ENCODE peak calls at places on chromosomes 16 and 17, in ten cellular contexts. One of them, this sample, is unnamed.
A peak's percentile ranks its signal among the peaks of the same experiment; 100 is the strongest.

GRCh38 chr17:68302066-68302564 is 10.8 kb downstream of the ARSG start:
- DNase-seq in ACHN: no peak
- DNase-seq in T1000: no peak
- DNase-seq in iPS-NIHi11: no peak
- DNase-seq in lower leg skin: no peak
- DNase-seq in A172: no peak
- DNase-seq in epithelial cell of esophagus: no peak
- DNase-seq in right lobe of liver: no peak
- DNase-seq in upper lobe of right lung: no peak
- DNase-seq in iris pigment epithelial cell: peak; percentile 67
- DNase-seq in this sample: no peak

GRCh38 chr16:73878616-73879015 is 418.0 kb upstream of the PSMD7 start:
- DNase-seq in upper lobe of right lung: no peak
- DNase-seq in T1000: no peak
- DNase-seq in ACHN: peak; percentile 79
- DNase-seq in epithelial cell of esophagus: peak; percentile 77
- DNase-seq in iPS-NIHi11: peak; percentile 25
- DNase-seq in lower leg skin: no peak
- DNase-seq in right lobe of liver: no peak
- DNase-seq in A172: peak; percentile 72
- DNase-seq in iris pigment epithelial cell: peak; percentile 77
- DNase-seq in this sample: no peak

GRCh38 chr17:27315322-27315721 is 21.4 kb downstream of the WSB1 start:
- DNase-seq in right lobe of liver: no peak
- DNase-seq in upper lobe of right lung: peak; percentile 77
- DNase-seq in ACHN: no peak
- DNase-seq in epithelial cell of esophagus: peak; percentile 53
- DNase-seq in lower leg skin: no peak
- DNase-seq in A172: no peak
- DNase-seq in iPS-NIHi11: peak; percentile 30
- DNase-seq in T1000: no peak
- DNase-seq in iris pigment epithelial cell: peak; percentile 93
- DNase-seq in this sample: no peak

GRCh38 chr16:16945207-16945606 is 525.6 kb downstream of the XYLT1 start:
- DNase-seq in upper lobe of right lung: no peak
- DNase-seq in ACHN: no peak
- DNase-seq in iris pigment epithelial cell: no peak
- DNase-seq in iPS-NIHi11: no peak
- DNase-seq in A172: no peak
- DNase-seq in lower leg skin: no peak
- DNase-seq in right lobe of liver: no peak
- DNase-seq in epithelial cell of esophagus: no peak
- DNase-seq in T1000: no peak
- DNase-seq in this sample: no peak

GRCh38 chr17:81249233-81250040 is 10.3 kb downstream of the NDUFAF8 start:
- DNase-seq in epithelial cell of esophagus: no peak
- DNase-seq in ACHN: peak; percentile 42
- DNase-seq in lower leg skin: no peak
- DNase-seq in iPS-NIHi11: no peak
- DNase-seq in upper lobe of right lung: no peak
- DNase-seq in T1000: no peak
- DNase-seq in A172: no peak
- DNase-seq in iris pigment epithelial cell: no peak
- DNase-seq in right lobe of liver: no peak
- DNase-seq in this sample: no peak

GRCh38 chr16:55000595-55000994 is 69.9 kb downstream of the IRX5 start:
- DNase-seq in A172: no peak
- DNase-seq in iris pigment epithelial cell: peak; percentile 5
- DNase-seq in right lobe of liver: no peak
- DNase-seq in lower leg skin: no peak
- DNase-seq in T1000: no peak
- DNase-seq in upper lobe of right lung: no peak
- DNase-seq in ACHN: no peak
- DNase-seq in epithelial cell of esophagus: peak; percentile 43
- DNase-seq in iPS-NIHi11: no peak
- DNase-seq in this sample: no peak

GRCh38 chr16:80199614-80200013 is 341.2 kb upstream of the DYNLRB2 start:
- DNase-seq in ACHN: no peak
- DNase-seq in iPS-NIHi11: no peak
- DNase-seq in lower leg skin: no peak
- DNase-seq in right lobe of liver: no peak
- DNase-seq in epithelial cell of esophagus: no peak
- DNase-seq in iris pigment epithelial cell: no peak
- DNase-seq in T1000: no peak
- DNase-seq in A172: no peak
- DNase-seq in upper lobe of right lung: no peak
- DNase-seq in this sample: no peak

GRCh38 chr16:66976746-66977145 is 11.6 kb upstream of the CES4A start:
- DNase-seq in epithelial cell of esophagus: no peak
- DNase-seq in upper lobe of right lung: no peak
- DNase-seq in lower leg skin: no peak
- DNase-seq in iPS-NIHi11: no peak
- DNase-seq in A172: no peak
- DNase-seq in iris pigment epithelial cell: no peak
- DNase-seq in right lobe of liver: no peak
- DNase-seq in T1000: no peak
- DNase-seq in ACHN: no peak
- DNase-seq in this sample: no peak

GRCh38 chr16:87173294-87173883 is 143.8 kb downstream of the C16orf95 start:
- DNase-seq in iPS-NIHi11: no peak
- DNase-seq in iris pigment epithelial cell: no peak
- DNase-seq in epithelial cell of esophagus: no peak
- DNase-seq in right lobe of liver: no peak
- DNase-seq in upper lobe of right lung: no peak
- DNase-seq in ACHN: no peak
- DNase-seq in lower leg skin: no peak
- DNase-seq in T1000: no peak
- DNase-seq in A172: no peak
- DNase-seq in this sample: no peak

GRCh38 chr17:44906010-44906646 is 6.9 kb upstream of the EFTUD2 start:
- DNase-seq in lower leg skin: no peak
- DNase-seq in T1000: peak; percentile 48
- DNase-seq in ACHN: peak; percentile 92
- DNase-seq in epithelial cell of esophagus: peak; percentile 68
- DNase-seq in iris pigment epithelial cell: peak; percentile 83
- DNase-seq in upper lobe of right lung: no peak
- DNase-seq in right lobe of liver: no peak
- DNase-seq in iPS-NIHi11: no peak
- DNase-seq in A172: peak; percentile 99
- DNase-seq in this sample: no peak

GRCh38 chr17:73613271-73613941 is 30.8 kb downstream of the SDK2 start:
- DNase-seq in iris pigment epithelial cell: no peak
- DNase-seq in upper lobe of right lung: no peak
- DNase-seq in ACHN: no peak
- DNase-seq in lower leg skin: no peak
- DNase-seq in iPS-NIHi11: peak; percentile 85
- DNase-seq in right lobe of liver: no peak
- DNase-seq in T1000: no peak
- DNase-seq in epithelial cell of esophagus: no peak
- DNase-seq in A172: no peak
- DNase-seq in this sample: no peak

GRCh38 chr16:12899529-12900168 is 1.7 kb upstream of the SHISA9 start:
- DNase-seq in right lobe of liver: no peak
- DNase-seq in iris pigment epithelial cell: no peak
- DNase-seq in A172: no peak
- DNase-seq in lower leg skin: no peak
- DNase-seq in iPS-NIHi11: no peak
- DNase-seq in epithelial cell of esophagus: peak; percentile 33
- DNase-seq in upper lobe of right lung: no peak
- DNase-seq in T1000: no peak
- DNase-seq in ACHN: no peak
- DNase-seq in this sample: no peak

GRCh38 chr17:31581022-31581483 is 189.6 kb downstream of the RAB11FIP4 start:
- DNase-seq in iPS-NIHi11: peak; percentile 58
- DNase-seq in upper lobe of right lung: peak; percentile 88
- DNase-seq in iris pigment epithelial cell: peak; percentile 77
- DNase-seq in A172: peak; percentile 97
- DNase-seq in T1000: peak; percentile 86
- DNase-seq in lower leg skin: peak; percentile 87
- DNase-seq in epithelial cell of esophagus: peak; percentile 43
- DNase-seq in right lobe of liver: peak; percentile 65
- DNase-seq in ACHN: peak; percentile 90
- DNase-seq in this sample: no peak

GRCh38 chr17:5821057-5821456 is 236.7 kb upstream of the NLRP1 start:
- DNase-seq in ACHN: peak; percentile 82
- DNase-seq in lower leg skin: no peak
- DNase-seq in right lobe of liver: no peak
- DNase-seq in A172: peak; percentile 49
- DNase-seq in upper lobe of right lung: no peak
- DNase-seq in iris pigment epithelial cell: no peak
- DNase-seq in T1000: no peak
- DNase-seq in iPS-NIHi11: no peak
- DNase-seq in epithelial cell of esophagus: peak; percentile 63
- DNase-seq in this sample: no peak

GRCh38 chr17:59825533-59826316 is 67.0 kb downstream of the TUBD1 start:
- DNase-seq in epithelial cell of esophagus: peak; percentile 61
- DNase-seq in ACHN: no peak
- DNase-seq in iris pigment epithelial cell: peak; percentile 98
- DNase-seq in right lobe of liver: no peak
- DNase-seq in A172: peak; percentile 52
- DNase-seq in upper lobe of right lung: no peak
- DNase-seq in iPS-NIHi11: no peak
- DNase-seq in T1000: no peak
- DNase-seq in lower leg skin: no peak
- DNase-seq in this sample: no peak

GRCh38 chr17:81049372-81049911 is 14.5 kb downstream of the BAIAP2 start:
- DNase-seq in epithelial cell of esophagus: no peak
- DNase-seq in T1000: no peak
- DNase-seq in right lobe of liver: no peak
- DNase-seq in ACHN: peak; percentile 55
- DNase-seq in lower leg skin: no peak
- DNase-seq in upper lobe of right lung: no peak
- DNase-seq in iris pigment epithelial cell: no peak
- DNase-seq in A172: peak; percentile 46
- DNase-seq in iPS-NIHi11: no peak
- DNase-seq in this sample: no peak

GRCh38 chr16:49441366-49441780 is 67.8 kb downstream of the C16orf78 start:
- DNase-seq in A172: no peak
- DNase-seq in T1000: no peak
- DNase-seq in epithelial cell of esophagus: no peak
- DNase-seq in iPS-NIHi11: peak; percentile 74
- DNase-seq in upper lobe of right lung: no peak
- DNase-seq in iris pigment epithelial cell: no peak
- DNase-seq in ACHN: no peak
- DNase-seq in right lobe of liver: peak; percentile 61
- DNase-seq in lower leg skin: peak; percentile 87
- DNase-seq in this sample: peak; percentile 24

GRCh38 chr17:43905985-43906852 is 1.1 kb downstream of the MPP2 start:
- DNase-seq in iPS-NIHi11: peak; percentile 83
- DNase-seq in ACHN: no peak
- DNase-seq in A172: no peak
- DNase-seq in T1000: no peak
- DNase-seq in lower leg skin: peak; percentile 94
- DNase-seq in iris pigment epithelial cell: peak; percentile 43
- DNase-seq in right lobe of liver: no peak
- DNase-seq in upper lobe of right lung: peak; percentile 77
- DNase-seq in epithelial cell of esophagus: peak; percentile 36
- DNase-seq in this sample: no peak

GRCh38 chr16:55899857-55900256 is 24.7 kb upstream of the CES5A start:
- DNase-seq in right lobe of liver: no peak
- DNase-seq in epithelial cell of esophagus: no peak
- DNase-seq in upper lobe of right lung: no peak
- DNase-seq in lower leg skin: peak; percentile 31
- DNase-seq in iris pigment epithelial cell: no peak
- DNase-seq in T1000: no peak
- DNase-seq in ACHN: no peak
- DNase-seq in iPS-NIHi11: no peak
- DNase-seq in A172: no peak
- DNase-seq in this sample: no peak

GRCh38 chr16:67562526-67562917 is at the start of gene CTCF:
- DNase-seq in ACHN: peak; percentile 91
- DNase-seq in epithelial cell of esophagus: peak; percentile 88
- DNase-seq in T1000: peak; percentile 81
- DNase-seq in upper lobe of right lung: peak; percentile 95
- DNase-seq in lower leg skin: peak; percentile 96
- DNase-seq in iPS-NIHi11: peak; percentile 85
- DNase-seq in right lobe of liver: peak; percentile 89
- DNase-seq in iris pigment epithelial cell: peak; percentile 84
- DNase-seq in A172: peak; percentile 45
- DNase-seq in this sample: no peak

GRCh38 chr17:81018044-81018802 is 16.7 kb upstream of the BAIAP2 start:
- DNase-seq in epithelial cell of esophagus: peak; percentile 41
- DNase-seq in iris pigment epithelial cell: peak; percentile 78
- DNase-seq in A172: no peak
- DNase-seq in ACHN: no peak
- DNase-seq in right lobe of liver: peak; percentile 44
- DNase-seq in lower leg skin: no peak
- DNase-seq in upper lobe of right lung: peak; percentile 61
- DNase-seq in iPS-NIHi11: no peak
- DNase-seq in T1000: no peak
- DNase-seq in this sample: no peak

GRCh38 chr16:10741844-10742243 is 1.8 kb upstream of the NUBP1 start:
- DNase-seq in iPS-NIHi11: no peak
- DNase-seq in A172: no peak
- DNase-seq in iris pigment epithelial cell: no peak
- DNase-seq in right lobe of liver: peak; percentile 89
- DNase-seq in epithelial cell of esophagus: no peak
- DNase-seq in T1000: no peak
- DNase-seq in lower leg skin: peak; percentile 83
- DNase-seq in upper lobe of right lung: no peak
- DNase-seq in ACHN: no peak
- DNase-seq in this sample: no peak

GRCh38 chr17:17859909-17860760 is 23.3 kb upstream of the SREBF1 start:
- DNase-seq in iris pigment epithelial cell: peak; percentile 38
- DNase-seq in upper lobe of right lung: peak; percentile 86
- DNase-seq in T1000: peak; percentile 45
- DNase-seq in lower leg skin: peak; percentile 92
- DNase-seq in right lobe of liver: peak; percentile 95
- DNase-seq in iPS-NIHi11: peak; percentile 89
- DNase-seq in ACHN: peak; percentile 56
- DNase-seq in A172: peak; percentile 70
- DNase-seq in epithelial cell of esophagus: peak; percentile 62
- DNase-seq in this sample: peak; percentile 65

GRCh38 chr17:2952174-2952845 is 111.1 kb downstream of the OR1D5 start:
- DNase-seq in T1000: no peak
- DNase-seq in iris pigment epithelial cell: no peak
- DNase-seq in right lobe of liver: peak; percentile 4
- DNase-seq in A172: no peak
- DNase-seq in ACHN: no peak
- DNase-seq in upper lobe of right lung: no peak
- DNase-seq in lower leg skin: no peak
- DNase-seq in iPS-NIHi11: no peak
- DNase-seq in epithelial cell of esophagus: no peak
- DNase-seq in this sample: no peak

GRCh38 chr17:16428098-16428882 is 12.9 kb downstream of the TRPV2 start:
- DNase-seq in A172: no peak
- DNase-seq in epithelial cell of esophagus: peak; percentile 55
- DNase-seq in upper lobe of right lung: peak; percentile 83
- DNase-seq in lower leg skin: no peak
- DNase-seq in iris pigment epithelial cell: peak; percentile 60
- DNase-seq in right lobe of liver: peak; percentile 67
- DNase-seq in ACHN: peak; percentile 47
- DNase-seq in T1000: no peak
- DNase-seq in iPS-NIHi11: peak; percentile 87
- DNase-seq in this sample: no peak

GRCh38 chr16:46923513-46924295 is 39.5 kb downstream of the GPT2 start:
- DNase-seq in lower leg skin: no peak
- DNase-seq in epithelial cell of esophagus: no peak
- DNase-seq in T1000: no peak
- DNase-seq in iPS-NIHi11: no peak
- DNase-seq in upper lobe of right lung: no peak
- DNase-seq in iris pigment epithelial cell: no peak
- DNase-seq in right lobe of liver: no peak
- DNase-seq in A172: no peak
- DNase-seq in ACHN: no peak
- DNase-seq in this sample: no peak

GRCh38 chr17:48625502-48626201 is 506 bp downstream of the HOXB9 start:
- DNase-seq in epithelial cell of esophagus: peak; percentile 23
- DNase-seq in right lobe of liver: no peak
- DNase-seq in upper lobe of right lung: no peak
- DNase-seq in iris pigment epithelial cell: no peak
- DNase-seq in A172: peak; percentile 46
- DNase-seq in ACHN: peak; percentile 64
- DNase-seq in T1000: no peak
- DNase-seq in iPS-NIHi11: peak; percentile 80
- DNase-seq in lower leg skin: no peak
- DNase-seq in this sample: peak; percentile 50

GRCh38 chr16:29653436-29653835 is 9.6 kb upstream of the SPN start:
- DNase-seq in iris pigment epithelial cell: no peak
- DNase-seq in A172: no peak
- DNase-seq in right lobe of liver: no peak
- DNase-seq in iPS-NIHi11: no peak
- DNase-seq in ACHN: no peak
- DNase-seq in lower leg skin: no peak
- DNase-seq in upper lobe of right lung: no peak
- DNase-seq in T1000: no peak
- DNase-seq in epithelial cell of esophagus: no peak
- DNase-seq in this sample: peak; percentile 38